ENCODE peak calls at places on chromosomes 13 and 19, in nine cellular contexts. Z, S, W, R, N, I, G, B and Y are unnamed samples.

GRCh38 chr13:105097501-105097900 is 1438.0 kb downstream of the EFNB2 start:
- DNase-seq in N (no peak), R (no peak), S (no peak), G (no peak), B (no peak), I (no peak), W (no peak), Z (no peak), Y (no peak)

GRCh38 chr19:5128932-5129389 is 160.0 kb downstream of the KDM4B start:
- DNase-seq in N (peak), G (no peak), I (no peak), R (no peak), S (peak), Z (peak), B (peak), W (peak), Y (no peak)

GRCh38 chr13:51731759-51732158 is 72.2 kb downstream of the DHRS12 start:
- DNase-seq in W (no peak), B (peak), I (no peak), S (peak), G (peak), R (peak), N (no peak), Z (no peak), Y (peak)

GRCh38 chr13:113187263-113187669 is 21.2 kb downstream of the PCID2 start:
- DNase-seq in R (peak), Z (peak), N (peak), W (no peak), I (peak), S (peak), G (peak), B (peak), Y (peak)

GRCh38 chr19:48341006-48341405 is 15.7 kb downstream of the EMP3 start:
- DNase-seq in R (peak), S (peak), Z (no peak), N (no peak), B (no peak), I (no peak), G (no peak), W (no peak), Y (no peak)

GRCh38 chr13:50073340-50073739 is 58.1 kb downstream of the KCNRG start:
- DNase-seq in N (no peak), I (no peak), R (no peak), W (no peak), S (no peak), Z (no peak), G (no peak), B (peak), Y (no peak)

GRCh38 chr19:51188227-51188559 is 36.7 kb upstream of the CD33 start:
- DNase-seq in R (no peak), N (no peak), W (no peak), B (no peak), I (no peak), Z (no peak), S (no peak), G (no peak), Y (no peak)

GRCh38 chr13:106533940-106534843 is 1.3 kb downstream of the EFNB2 start:
- DNase-seq in R (peak), G (peak), Z (peak), B (peak), W (peak), S (peak), I (peak), N (peak), Y (no peak)

GRCh38 chr13:111390522-111391270 is 70.3 kb downstream of the TEX29 start:
- DNase-seq in W (no peak), G (no peak), B (no peak), Z (peak), N (no peak), S (no peak), I (peak), R (no peak), Y (no peak)

GRCh38 chr13:95627590-95627989 is 16.9 kb downstream of the DZIP1 start:
- DNase-seq in N (no peak), Z (no peak), W (no peak), R (peak), B (peak), S (peak), G (peak), I (no peak), Y (no peak)

GRCh38 chr19:36972594-36972993 is 56.5 kb downstream of the ZNF568 start:
- DNase-seq in I (no peak), N (no peak), Z (no peak), B (no peak), S (no peak), W (no peak), G (no peak), R (no peak), Y (no peak)

GRCh38 chr13:20702945-20703784 is at the start of gene IL17D:
- DNase-seq in S (no peak), N (no peak), I (no peak), W (peak), B (no peak), G (no peak), Z (peak), R (no peak), Y (no peak)

GRCh38 chr13:45850020-45850613 is 1.4 kb downstream of the SIAH3 start:
- DNase-seq in G (no peak), N (no peak), R (no peak), Z (peak), W (peak), I (no peak), S (no peak), B (no peak), Y (no peak)

GRCh38 chr19:28074773-28075172 is 1138.2 kb downstream of the UQCRFS1 start:
- DNase-seq in W (no peak), R (no peak), S (no peak), I (no peak), N (no peak), Z (no peak), G (no peak), B (no peak), Y (peak)

GRCh38 chr19:54526972-54527371 is 24.3 kb downstream of the LAIR2 start:
- DNase-seq in W (no peak), Z (no peak), B (no peak), I (no peak), G (no peak), N (no peak), R (no peak), S (no peak), Y (no peak)

GRCh38 chr13:110230661-110231347 is 76.2 kb downstream of the COL4A1 start:
- DNase-seq in S (no peak), B (no peak), W (peak), I (no peak), G (no peak), R (no peak), N (no peak), Z (no peak), Y (no peak)

GRCh38 chr19:4301590-4302237 is 475 bp downstream of the TMIGD2 start:
- DNase-seq in I (no peak), W (no peak), N (no peak), B (no peak), R (no peak), G (no peak), Z (no peak), S (no peak), Y (no peak)

GRCh38 chr13:76884571-76885202 is 1.5 kb downstream of the KCTD12 start:
- DNase-seq in B (peak), W (no peak), Z (no peak), R (peak), G (peak), S (peak), N (no peak), I (no peak), Y (no peak)

GRCh38 chr19:56271096-56271495 is 1.5 kb upstream of the EDDM13 start:
- DNase-seq in W (no peak), N (no peak), Z (no peak), S (no peak), G (no peak), I (no peak), B (no peak), R (no peak), Y (no peak)
- H3K4me3 ChIP-seq in W (no peak), N (no peak), Z (no peak), S (no peak), G (no peak), I (no peak), B (no peak), R (no peak), Y (no peak)

DNA sequence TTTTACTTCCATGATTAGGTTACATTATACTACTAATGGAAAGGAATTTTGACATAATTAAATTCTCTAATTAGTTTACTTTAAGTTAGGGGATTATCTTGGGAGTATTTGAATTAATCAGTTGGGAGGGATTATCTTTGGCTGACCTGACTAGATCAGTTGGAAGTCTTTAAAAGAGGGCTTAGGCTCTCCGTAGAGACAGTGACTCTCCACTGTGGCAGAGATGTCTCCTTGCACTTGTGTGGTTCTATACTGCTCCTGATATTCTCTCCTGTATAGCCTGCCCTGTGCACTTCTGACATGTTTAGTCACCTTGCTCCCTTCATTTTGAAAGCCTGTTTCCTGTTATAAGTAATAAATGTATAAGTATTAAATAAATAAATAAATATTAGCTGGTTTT is 1612.3 kb upstream of the PRR20A start:
- DNase-seq in N (no peak), I (no peak), G (no peak), S (no peak), Z (no peak), W (peak), R (no peak), B (no peak), Y (no peak)
- TF ChIP-seq CTCF in N (no peak), I (no peak), G (no peak), S (no peak), Z (no peak), W (no peak), R (no peak), B (no peak), Y (no peak)

DNA sequence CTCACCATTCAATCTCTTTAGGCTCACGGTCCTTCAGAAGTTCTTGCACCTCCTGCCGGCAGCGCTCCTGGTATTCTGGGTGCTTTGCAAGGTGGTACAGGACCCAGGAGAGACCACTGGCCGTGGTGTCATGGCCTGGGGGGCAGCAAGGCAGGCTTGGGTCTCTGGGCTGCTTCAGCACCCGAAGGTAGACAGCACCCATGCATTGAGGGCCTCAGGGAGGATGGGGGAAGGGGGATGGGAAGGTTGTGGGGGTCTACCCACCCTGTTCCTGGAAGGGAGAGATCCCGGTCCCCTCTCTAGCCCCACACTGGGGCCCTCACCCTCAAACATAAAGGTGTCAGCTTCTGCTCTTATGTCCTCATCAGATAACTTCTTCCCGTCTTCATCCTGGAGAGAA is 12.0 kb downstream of the CYP4F2 start:
- DNase-seq in S (no peak), R (no peak), G (no peak), B (no peak), I (no peak), W (no peak), Z (no peak), N (no peak), Y (no peak)
- H3K4me3 ChIP-seq in S (no peak), R (no peak), G (no peak), B (no peak), I (no peak), W (no peak), Z (no peak), N (no peak), Y (no peak)

GRCh38 chr13:42836930-42837329 is 55.5 kb downstream of the FAM216B start:
- DNase-seq in R (peak), Z (peak), N (no peak), S (peak), W (peak), I (no peak), B (peak), G (peak), Y (no peak)
- TF ChIP-seq CTCF in R (peak), Z (peak), N (peak), S (peak), W (no peak), I (peak), B (peak), G (peak), Y (peak)

DNA sequence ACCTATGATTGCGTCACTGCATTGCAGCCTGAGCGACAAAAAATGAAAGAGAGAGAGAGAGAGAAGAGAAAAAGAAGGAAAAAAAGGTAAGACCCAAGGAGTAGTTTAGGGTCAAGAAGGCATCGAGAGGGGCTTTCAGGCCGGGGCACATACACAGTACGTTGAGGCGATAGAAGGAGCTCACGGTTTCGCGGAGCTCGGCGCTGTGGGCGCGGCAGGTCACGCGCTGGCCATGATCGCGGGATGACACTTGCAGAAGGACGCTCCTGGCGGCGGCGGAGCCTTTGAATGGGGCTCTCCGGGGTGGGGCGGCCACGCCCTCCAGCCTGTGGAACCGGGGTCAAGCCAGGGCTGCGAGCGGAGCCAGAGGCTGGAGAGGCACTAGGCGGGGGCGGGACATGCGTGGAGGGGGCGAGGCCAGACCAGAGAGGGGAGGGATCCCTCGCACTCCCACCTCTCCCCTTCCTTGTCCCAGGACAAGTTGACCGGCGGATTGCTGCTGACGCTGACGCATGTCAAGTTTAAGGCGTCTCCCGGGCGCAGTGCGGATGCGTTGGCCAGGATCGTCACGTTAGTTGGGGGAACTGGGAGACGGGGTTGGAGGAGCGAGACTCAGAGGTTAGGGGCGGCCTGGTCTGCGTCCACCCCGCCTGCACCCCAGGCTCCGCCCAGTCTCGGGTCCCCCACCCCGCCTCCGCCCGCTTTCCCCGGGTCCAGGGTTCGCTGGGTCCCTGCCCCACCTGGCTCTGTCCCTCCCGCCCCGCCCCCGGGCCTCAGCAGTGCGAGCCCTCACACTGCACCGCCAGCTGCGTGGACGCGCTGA is 6.9 kb downstream of the NPHS1 start:
- DNase-seq in N (no peak), B (no peak), S (no peak), G (no peak), W (no peak), I (no peak), Z (peak), R (no peak), Y (no peak)
- H3K4me3 ChIP-seq in N (peak), B (no peak), S (no peak), G (no peak), W (no peak), I (peak), Z (no peak), R (peak), Y (no peak)

GRCh38 chr13:32309812-32310706 is 5.1 kb downstream of the ZAR1L start:
- DNase-seq in R (peak), W (peak), G (peak), Z (peak), I (no peak), S (peak), B (peak), N (no peak), Y (peak)
- TF ChIP-seq CTCF in R (peak), W (peak), G (peak), Z (peak), I (peak), S (peak), B (peak), N (peak), Y (peak)

GRCh38 chr19:45423589-45424190 is at the start of gene ERCC1:
- DNase-seq in Z (peak), B (peak), S (peak), R (peak), I (peak), W (peak), N (peak), G (peak), Y (peak)

GRCh38 chr19:45424191-45425058 is 708 bp upstream of the ERCC1 start:
- DNase-seq in B (peak), S (peak), W (peak), N (peak), I (peak), R (peak), Z (peak), G (peak), Y (peak)

GRCh38 chr19:45423033-45423588 is 606 bp downstream of the ERCC1 start:
- DNase-seq in R (no peak), N (no peak), Z (no peak), S (no peak), G (no peak), B (no peak), W (no peak), I (no peak), Y (no peak)

DNA sequence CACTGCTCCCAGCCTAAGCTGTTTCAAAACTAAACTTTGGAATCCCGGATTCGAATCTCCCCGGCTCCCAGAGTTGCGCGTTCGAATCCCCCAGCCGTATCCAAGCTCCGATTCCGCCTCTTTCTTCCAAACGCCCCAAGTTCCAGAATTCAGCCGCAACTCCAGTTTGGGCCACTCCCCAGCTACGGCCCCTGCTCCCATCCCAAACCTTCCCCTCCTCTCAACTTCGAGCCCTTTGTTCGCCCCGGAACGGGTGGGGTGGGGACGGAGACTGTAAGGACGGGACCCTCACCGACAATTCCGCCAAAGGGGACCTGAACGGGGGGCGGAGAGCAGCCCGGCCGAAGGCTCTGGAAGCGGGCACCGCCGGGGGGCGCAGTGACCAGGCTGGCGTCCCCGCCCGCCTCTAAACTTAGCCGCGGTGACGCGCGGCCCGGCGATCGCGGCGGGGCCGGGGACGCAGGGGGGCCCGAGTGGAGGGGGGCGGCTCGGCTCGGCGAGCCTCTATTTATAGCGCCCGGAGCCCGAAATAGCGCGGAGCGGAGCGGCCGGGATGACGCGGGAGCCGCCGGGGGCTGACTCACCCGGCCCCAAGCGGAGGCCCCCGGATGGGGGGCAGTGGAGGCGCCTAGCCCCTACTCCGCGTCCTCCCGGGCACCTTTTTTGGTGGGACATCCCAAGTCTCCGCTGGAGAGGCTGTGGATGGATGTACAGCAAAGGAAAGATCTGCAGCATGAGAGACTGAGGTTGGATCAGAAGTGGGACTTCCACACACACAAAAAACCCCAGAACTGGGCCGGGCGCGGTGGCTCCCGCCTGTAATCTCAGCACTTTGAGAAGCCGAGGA is 4.9 kb upstream of the ERCC1 start:
- DNase-seq in B (peak), R (peak), G (peak), S (peak), W (peak), N (peak), Z (peak), I (peak), Y (no peak)
- H3K4me3 ChIP-seq in B (peak), R (peak), G (peak), S (peak), W (peak), N (peak), Z (peak), I (peak), Y (peak)